ENCODE peak calls at places on chromosomes 1 and 21, in five cellular contexts. One of them, this sample, is unnamed.

GRCh38 chr21:42704861-42705260 is 51.4 kb downstream of the PDE9A start:
- DNase-seq in GM23248: no peak
- DNase-seq in EL: no peak
- DNase-seq in activated CD8-positive, alpha-beta memory T cell treated with anti-CD3 and anti-CD28 coated beads, Interleukin-2, amount 10 ng/mL, durations not matched to agents 7 days and 5 days: no peak
- DNase-seq in H4: no peak
- DNase-seq in this sample: no peak

GRCh38 chr1:201783067-201783466 is 45.9 kb upstream of the IPO9 start:
- DNase-seq in EL: no peak
- DNase-seq in activated CD8-positive, alpha-beta memory T cell treated with anti-CD3 and anti-CD28 coated beads, Interleukin-2, amount 10 ng/mL, durations not matched to agents 7 days and 5 days: no peak
- DNase-seq in GM23248: no peak
- DNase-seq in H4: no peak
- DNase-seq in this sample: no peak

GRCh38 chr1:1895050-1895398 is 4.1 kb upstream of the GNB1 start:
- DNase-seq in GM23248: no peak
- DNase-seq in H4: no peak
- DNase-seq in activated CD8-positive, alpha-beta memory T cell treated with anti-CD3 and anti-CD28 coated beads, Interleukin-2, amount 10 ng/mL, durations not matched to agents 7 days and 5 days: no peak
- DNase-seq in EL: no peak
- DNase-seq in this sample: no peak

GRCh38 chr1:157193702-157194391 is 55.7 kb upstream of the ETV3 start:
- DNase-seq in GM23248: peak; percentile 70
- DNase-seq in EL: peak; percentile 64
- DNase-seq in activated CD8-positive, alpha-beta memory T cell treated with anti-CD3 and anti-CD28 coated beads, Interleukin-2, amount 10 ng/mL, durations not matched to agents 7 days and 5 days: peak; percentile 68
- DNase-seq in H4: peak; percentile 50
- DNase-seq in this sample: peak; percentile 83

GRCh38 chr1:21663951-21664805 is 5.0 kb downstream of the RAP1GAP start:
- DNase-seq in EL: no peak
- DNase-seq in GM23248: no peak
- DNase-seq in activated CD8-positive, alpha-beta memory T cell treated with anti-CD3 and anti-CD28 coated beads, Interleukin-2, amount 10 ng/mL, durations not matched to agents 7 days and 5 days: no peak
- DNase-seq in H4: no peak
- DNase-seq in this sample: no peak

GRCh38 chr1:9573723-9574122 is 15.0 kb upstream of the TMEM201 start:
- DNase-seq in H4: no peak
- DNase-seq in GM23248: peak; percentile 58
- DNase-seq in EL: peak; percentile 18
- DNase-seq in activated CD8-positive, alpha-beta memory T cell treated with anti-CD3 and anti-CD28 coated beads, Interleukin-2, amount 10 ng/mL, durations not matched to agents 7 days and 5 days: no peak
- DNase-seq in this sample: peak; percentile 35

GRCh38 chr1:179079113-179079761 is 2.6 kb upstream of the TOR3A start:
- DNase-seq in H4: peak; percentile 63
- DNase-seq in activated CD8-positive, alpha-beta memory T cell treated with anti-CD3 and anti-CD28 coated beads, Interleukin-2, amount 10 ng/mL, durations not matched to agents 7 days and 5 days: peak; percentile 69
- DNase-seq in GM23248: peak; percentile 90
- DNase-seq in EL: peak; percentile 72
- DNase-seq in this sample: peak; percentile 75

GRCh38 chr21:33662046-33662445 is 19.7 kb downstream of the ITSN1 start:
- DNase-seq in H4: no peak
- DNase-seq in GM23248: no peak
- DNase-seq in activated CD8-positive, alpha-beta memory T cell treated with anti-CD3 and anti-CD28 coated beads, Interleukin-2, amount 10 ng/mL, durations not matched to agents 7 days and 5 days: no peak
- DNase-seq in EL: no peak
- DNase-seq in this sample: no peak

GRCh38 chr1:90114521-90115141 is 119.7 kb downstream of the ZNF326 start:
- DNase-seq in GM23248: peak; percentile 65
- DNase-seq in H4: peak; percentile 29
- DNase-seq in EL: peak; percentile 44
- DNase-seq in activated CD8-positive, alpha-beta memory T cell treated with anti-CD3 and anti-CD28 coated beads, Interleukin-2, amount 10 ng/mL, durations not matched to agents 7 days and 5 days: no peak
- DNase-seq in this sample: peak; percentile 77

GRCh38 chr1:46274224-46275029 is 26.9 kb downstream of the RAD54L start:
- DNase-seq in H4: no peak
- DNase-seq in GM23248: peak; percentile 35
- DNase-seq in EL: no peak
- DNase-seq in activated CD8-positive, alpha-beta memory T cell treated with anti-CD3 and anti-CD28 coated beads, Interleukin-2, amount 10 ng/mL, durations not matched to agents 7 days and 5 days: no peak
- DNase-seq in this sample: no peak

GRCh38 chr1:229625893-229626831 is at the start of the genes TAF5L and URB2:
- DNase-seq in GM23248: peak; percentile 97
- DNase-seq in H4: peak; percentile 82
- DNase-seq in EL: peak; percentile 87
- DNase-seq in activated CD8-positive, alpha-beta memory T cell treated with anti-CD3 and anti-CD28 coated beads, Interleukin-2, amount 10 ng/mL, durations not matched to agents 7 days and 5 days: peak; percentile 90
- DNase-seq in this sample: peak; percentile 97

GRCh38 chr1:52669696-52670095 is 28.5 kb downstream of the COA7 start:
- DNase-seq in EL: peak; percentile 77
- DNase-seq in GM23248: peak; percentile 78
- DNase-seq in H4: no peak
- DNase-seq in activated CD8-positive, alpha-beta memory T cell treated with anti-CD3 and anti-CD28 coated beads, Interleukin-2, amount 10 ng/mL, durations not matched to agents 7 days and 5 days: no peak
- DNase-seq in this sample: no peak

GRCh38 chr1:1623631-1624442 is 8.1 kb upstream of the MMP23B start:
- DNase-seq in activated CD8-positive, alpha-beta memory T cell treated with anti-CD3 and anti-CD28 coated beads, Interleukin-2, amount 10 ng/mL, durations not matched to agents 7 days and 5 days: no peak
- DNase-seq in EL: no peak
- DNase-seq in GM23248: no peak
- DNase-seq in H4: no peak
- DNase-seq in this sample: no peak

GRCh38 chr1:77757616-77758015 is 2.0 kb downstream of the USP33 start:
- DNase-seq in activated CD8-positive, alpha-beta memory T cell treated with anti-CD3 and anti-CD28 coated beads, Interleukin-2, amount 10 ng/mL, durations not matched to agents 7 days and 5 days: no peak
- DNase-seq in GM23248: peak; percentile 81
- DNase-seq in H4: no peak
- DNase-seq in EL: peak; percentile 13
- DNase-seq in this sample: no peak

GRCh38 chr1:231279081-231279480 is 38.1 kb downstream of the GNPAT start:
- DNase-seq in EL: peak; percentile 17
- DNase-seq in activated CD8-positive, alpha-beta memory T cell treated with anti-CD3 and anti-CD28 coated beads, Interleukin-2, amount 10 ng/mL, durations not matched to agents 7 days and 5 days: no peak
- DNase-seq in H4: no peak
- DNase-seq in GM23248: peak; percentile 14
- DNase-seq in this sample: peak; percentile 12

GRCh38 chr1:11646317-11646716 is 7.9 kb downstream of the FBXO2 start:
- DNase-seq in GM23248: no peak
- DNase-seq in H4: no peak
- DNase-seq in activated CD8-positive, alpha-beta memory T cell treated with anti-CD3 and anti-CD28 coated beads, Interleukin-2, amount 10 ng/mL, durations not matched to agents 7 days and 5 days: no peak
- DNase-seq in EL: no peak
- DNase-seq in this sample: no peak

GRCh38 chr1:94962745-94963265 is 35.9 kb upstream of the CNN3 start:
- DNase-seq in GM23248: peak; percentile 54
- DNase-seq in H4: peak; percentile 30
- DNase-seq in activated CD8-positive, alpha-beta memory T cell treated with anti-CD3 and anti-CD28 coated beads, Interleukin-2, amount 10 ng/mL, durations not matched to agents 7 days and 5 days: peak; percentile 62
- DNase-seq in EL: peak; percentile 63
- DNase-seq in this sample: peak; percentile 23

GRCh38 chr1:240776237-240776636 is 164.3 kb upstream of the GREM2 start:
- DNase-seq in activated CD8-positive, alpha-beta memory T cell treated with anti-CD3 and anti-CD28 coated beads, Interleukin-2, amount 10 ng/mL, durations not matched to agents 7 days and 5 days: no peak
- DNase-seq in EL: no peak
- DNase-seq in GM23248: no peak
- DNase-seq in H4: no peak
- DNase-seq in this sample: no peak

GRCh38 chr1:107272321-107272720 is 131.5 kb downstream of the NTNG1 start:
- DNase-seq in EL: no peak
- DNase-seq in GM23248: no peak
- DNase-seq in H4: no peak
- DNase-seq in activated CD8-positive, alpha-beta memory T cell treated with anti-CD3 and anti-CD28 coated beads, Interleukin-2, amount 10 ng/mL, durations not matched to agents 7 days and 5 days: no peak
- DNase-seq in this sample: no peak

GRCh38 chr1:42479621-42480020 is 16.5 kb downstream of the CCDC30 start:
- DNase-seq in H4: peak; percentile 45
- DNase-seq in activated CD8-positive, alpha-beta memory T cell treated with anti-CD3 and anti-CD28 coated beads, Interleukin-2, amount 10 ng/mL, durations not matched to agents 7 days and 5 days: no peak
- DNase-seq in GM23248: peak; percentile 45
- DNase-seq in EL: peak; percentile 39
- DNase-seq in this sample: peak; percentile 55

GRCh38 chr1:111399792-111400610 is 27.5 kb downstream of the OVGP1 start:
- DNase-seq in EL: peak; percentile 47
- DNase-seq in H4: no peak
- DNase-seq in activated CD8-positive, alpha-beta memory T cell treated with anti-CD3 and anti-CD28 coated beads, Interleukin-2, amount 10 ng/mL, durations not matched to agents 7 days and 5 days: peak; percentile 56
- DNase-seq in GM23248: peak; percentile 68
- DNase-seq in this sample: peak; percentile 78

GRCh38 chr1:145997156-145998023 is 1.0 kb upstream of the TXNIP start:
- DNase-seq in GM23248: no peak
- DNase-seq in H4: no peak
- DNase-seq in EL: peak; percentile 44
- DNase-seq in activated CD8-positive, alpha-beta memory T cell treated with anti-CD3 and anti-CD28 coated beads, Interleukin-2, amount 10 ng/mL, durations not matched to agents 7 days and 5 days: peak; percentile 71
- DNase-seq in this sample: no peak

GRCh38 chr1:201562257-201562656 is 23.3 kb downstream of the NAV1 start:
- DNase-seq in H4: peak; percentile 70
- DNase-seq in GM23248: peak; percentile 95
- DNase-seq in activated CD8-positive, alpha-beta memory T cell treated with anti-CD3 and anti-CD28 coated beads, Interleukin-2, amount 10 ng/mL, durations not matched to agents 7 days and 5 days: no peak
- DNase-seq in EL: peak; percentile 99
- DNase-seq in this sample: no peak

GRCh38 chr1:169601096-169601881 is 15.0 kb upstream of the F5 start:
- DNase-seq in activated CD8-positive, alpha-beta memory T cell treated with anti-CD3 and anti-CD28 coated beads, Interleukin-2, amount 10 ng/mL, durations not matched to agents 7 days and 5 days: no peak
- DNase-seq in GM23248: peak; percentile 46
- DNase-seq in H4: peak; percentile 19
- DNase-seq in EL: peak; percentile 15
- DNase-seq in this sample: peak; percentile 74

GRCh38 chr1:164659621-164660414 is 100.8 kb downstream of the PBX1 start:
- DNase-seq in EL: no peak
- DNase-seq in GM23248: no peak
- DNase-seq in activated CD8-positive, alpha-beta memory T cell treated with anti-CD3 and anti-CD28 coated beads, Interleukin-2, amount 10 ng/mL, durations not matched to agents 7 days and 5 days: no peak
- DNase-seq in H4: no peak
- DNase-seq in this sample: peak; percentile 81

GRCh38 chr21:43766734-43767497 is 9.2 kb downstream of the CSTB start:
- DNase-seq in GM23248: no peak
- DNase-seq in activated CD8-positive, alpha-beta memory T cell treated with anti-CD3 and anti-CD28 coated beads, Interleukin-2, amount 10 ng/mL, durations not matched to agents 7 days and 5 days: no peak
- DNase-seq in H4: no peak
- DNase-seq in EL: no peak
- DNase-seq in this sample: no peak

GRCh38 chr21:28516996-28517592 is 475.6 kb downstream of the LTN1 start:
- DNase-seq in GM23248: peak; percentile 10
- DNase-seq in activated CD8-positive, alpha-beta memory T cell treated with anti-CD3 and anti-CD28 coated beads, Interleukin-2, amount 10 ng/mL, durations not matched to agents 7 days and 5 days: peak; percentile 78
- DNase-seq in EL: peak; percentile 44
- DNase-seq in H4: peak; percentile 81
- DNase-seq in this sample: peak; percentile 77

GRCh38 chr1:59173721-59174120 is 123.2 kb upstream of the FGGY start:
- DNase-seq in activated CD8-positive, alpha-beta memory T cell treated with anti-CD3 and anti-CD28 coated beads, Interleukin-2, amount 10 ng/mL, durations not matched to agents 7 days and 5 days: no peak
- DNase-seq in EL: peak; percentile 88
- DNase-seq in H4: no peak
- DNase-seq in GM23248: peak; percentile 88
- DNase-seq in this sample: peak; percentile 66

GRCh38 chr1:209743145-209743482 is 12.7 kb upstream of the TRAF3IP3 start:
- DNase-seq in GM23248: peak; percentile 58
- DNase-seq in H4: peak; percentile 27
- DNase-seq in EL: peak; percentile 66
- DNase-seq in activated CD8-positive, alpha-beta memory T cell treated with anti-CD3 and anti-CD28 coated beads, Interleukin-2, amount 10 ng/mL, durations not matched to agents 7 days and 5 days: no peak
- DNase-seq in this sample: peak; percentile 74

GRCh38 chr1:3030663-3031381 is 9.6 kb downstream of the ACTRT2 start:
- DNase-seq in EL: no peak
- DNase-seq in H4: no peak
- DNase-seq in GM23248: no peak
- DNase-seq in activated CD8-positive, alpha-beta memory T cell treated with anti-CD3 and anti-CD28 coated beads, Interleukin-2, amount 10 ng/mL, durations not matched to agents 7 days and 5 days: no peak
- DNase-seq in this sample: no peak

GRCh38 chr1:240768979-240769378 is 157.0 kb upstream of the GREM2 start:
- DNase-seq in EL: no peak
- DNase-seq in GM23248: no peak
- DNase-seq in H4: no peak
- DNase-seq in activated CD8-positive, alpha-beta memory T cell treated with anti-CD3 and anti-CD28 coated beads, Interleukin-2, amount 10 ng/mL, durations not matched to agents 7 days and 5 days: no peak
- DNase-seq in this sample: peak; percentile 39

GRCh38 chr21:32976791-32977190 is 48.9 kb upstream of the OLIG2 start:
- DNase-seq in H4: no peak
- DNase-seq in EL: no peak
- DNase-seq in activated CD8-positive, alpha-beta memory T cell treated with anti-CD3 and anti-CD28 coated beads, Interleukin-2, amount 10 ng/mL, durations not matched to agents 7 days and 5 days: no peak
- DNase-seq in GM23248: no peak
- DNase-seq in this sample: no peak

GRCh38 chr1:70084314-70084915 is 121.0 kb downstream of the LRRC40 start:
- DNase-seq in activated CD8-positive, alpha-beta memory T cell treated with anti-CD3 and anti-CD28 coated beads, Interleukin-2, amount 10 ng/mL, durations not matched to agents 7 days and 5 days: no peak
- DNase-seq in H4: no peak
- DNase-seq in EL: peak; percentile 63
- DNase-seq in GM23248: peak; percentile 32
- DNase-seq in this sample: peak; percentile 44

GRCh38 chr1:212688338-212689047 is 11.1 kb downstream of the BATF3 start:
- DNase-seq in EL: peak; percentile 47
- DNase-seq in GM23248: peak; percentile 33
- DNase-seq in H4: no peak
- DNase-seq in activated CD8-positive, alpha-beta memory T cell treated with anti-CD3 and anti-CD28 coated beads, Interleukin-2, amount 10 ng/mL, durations not matched to agents 7 days and 5 days: no peak
- DNase-seq in this sample: no peak

GRCh38 chr1:9785406-9785805 is 38.4 kb downstream of the CLSTN1 start:
- DNase-seq in GM23248: no peak
- DNase-seq in EL: no peak
- DNase-seq in activated CD8-positive, alpha-beta memory T cell treated with anti-CD3 and anti-CD28 coated beads, Interleukin-2, amount 10 ng/mL, durations not matched to agents 7 days and 5 days: no peak
- DNase-seq in H4: no peak
- DNase-seq in this sample: no peak